ENCODE peak calls at places on chromosomes 13 and 19, in eight cellular contexts. A is fibroblast of lung, W is PC-3, T is MM.1S, J is kidney, Y is astrocyte, D is spleen, C is osteoblast. R is an unnamed sample. For H3K36me3, the result is how much of the 10 kb centered on the place peaks cover.

GRCh38 chr13:85806553-85807175 is 7.4 kb upstream of the SLITRK6 start:
- DNase-seq in T (peak), Y (peak), D (no peak), J (no peak), W (peak), A (peak), C (no peak), R (no peak)

GRCh38 chr19:39430675-39431593 is 4.8 kb downstream of the RPS16 start:
- DNase-seq in D (peak), A (peak), J (no peak), Y (peak), C (peak), W (peak), T (peak), R (peak)

GRCh38 chr19:1401138-1401888 is at the start of gene GAMT:
- DNase-seq in J (no peak), C (peak), Y (no peak), W (peak), T (peak), D (peak), A (no peak), R (peak)

GRCh38 chr13:47934371-47934770 is 66.7 kb downstream of the SUCLA2 start:
- DNase-seq in T (no peak), A (no peak), C (no peak), W (no peak), D (no peak), Y (peak), J (no peak), R (no peak)

GRCh38 chr13:23740002-23740401 is 149.2 kb downstream of the MIPEP start:
- DNase-seq in Y (no peak), D (no peak), T (no peak), J (no peak), C (no peak), A (no peak), W (no peak), R (no peak)

GRCh38 chr13:83024955-83025594 is 857.2 kb downstream of the SLITRK1 start:
- DNase-seq in A (no peak), D (no peak), Y (no peak), W (no peak), J (no peak), T (no peak), C (no peak), R (no peak)

GRCh38 chr19:35869327-35870123 is 1.2 kb downstream of the APLP1 start:
- DNase-seq in J (no peak), W (peak), A (peak), C (peak), D (peak), T (no peak), Y (peak), R (peak)

GRCh38 chr13:45623516-45624090 is 8.1 kb upstream of the ERICH6B start:
- DNase-seq in J (no peak), W (peak), T (no peak), D (no peak), A (peak), Y (no peak), C (peak), R (no peak)

GRCh38 chr13:34156841-34157365 is 339.0 kb downstream of the RFC3 start:
- DNase-seq in T (no peak), D (peak), C (peak), J (peak), W (peak), A (peak), Y (peak), R (peak)

GRCh38 chr19:33434886-33435705 is 61.6 kb downstream of the CEBPG start:
- DNase-seq in A (peak), C (peak), W (no peak), Y (peak), J (peak), T (no peak), D (peak), R (no peak)

GRCh38 chr13:33016414-33017409 is at the start of gene KL:
- DNase-seq in W (no peak), T (no peak), J (peak), Y (no peak), A (no peak), D (peak), C (peak), R (peak)

GRCh38 chr19:34767967-34768366 is 5.0 kb downstream of the ZNF599 start:
- DNase-seq in A (no peak), D (no peak), W (no peak), J (no peak), T (no peak), Y (no peak), C (no peak), R (no peak)

GRCh38 chr13:104592545-104593250 is 1526.5 kb upstream of the SLC10A2 start:
- DNase-seq in D (no peak), W (peak), J (no peak), Y (peak), T (no peak), A (no peak), C (no peak), R (no peak)

GRCh38 chr13:21567714-21568113 is 36.3 kb downstream of the MICU2 start:
- DNase-seq in Y (no peak), W (no peak), C (peak), J (no peak), A (no peak), T (no peak), D (no peak), R (no peak)

GRCh38 chr13:97423300-97424045 is 10.5 kb upstream of the RAP2A start:
- DNase-seq in Y (no peak), T (no peak), C (no peak), D (no peak), A (no peak), J (no peak), W (no peak), R (no peak)

GRCh38 chr13:30829145-30829544 is 76.9 kb upstream of the MEDAG start:
- DNase-seq in W (peak), J (no peak), C (peak), T (no peak), Y (peak), A (no peak), D (no peak), R (no peak)

GRCh38 chr13:44815507-44816074 is 173.7 kb downstream of the NUFIP1 start:
- DNase-seq in D (no peak), Y (peak), T (no peak), C (peak), W (peak), J (no peak), A (peak), R (no peak)

GRCh38 chr19:55090564-55090963 is 14.9 kb downstream of the EPS8L1 start:
- DNase-seq in Y (no peak), C (peak), T (no peak), W (no peak), A (no peak), J (peak), D (peak), R (no peak)

GRCh38 chr19:11199517-11199916 is 2.2 kb upstream of the KANK2 start:
- DNase-seq in Y (no peak), W (no peak), D (no peak), J (no peak), C (no peak), A (no peak), T (no peak), R (no peak)

GRCh38 chr13:36297600-36298338 is at the start of gene CCDC169:
- DNase-seq in C (peak), Y (peak), D (peak), T (peak), A (peak), J (peak), W (peak), R (peak)

GRCh38 chr19:912181-913079 is 589 bp downstream of the R3HDM4 start:
- DNase-seq in C (peak), Y (no peak), A (no peak), D (peak), J (peak), W (no peak), T (no peak), R (peak)

GRCh38 chr13:102608944-102609343 is 12.2 kb downstream of the TPP2 start:
- DNase-seq in C (no peak), A (no peak), T (no peak), Y (no peak), J (no peak), D (no peak), W (peak), R (no peak)
- H3K36me3 ChIP-seq in C (under half), A (under half), T (under half), Y (under half), J (under half), D (half or more), W (under half), R (under half)

DNA sequence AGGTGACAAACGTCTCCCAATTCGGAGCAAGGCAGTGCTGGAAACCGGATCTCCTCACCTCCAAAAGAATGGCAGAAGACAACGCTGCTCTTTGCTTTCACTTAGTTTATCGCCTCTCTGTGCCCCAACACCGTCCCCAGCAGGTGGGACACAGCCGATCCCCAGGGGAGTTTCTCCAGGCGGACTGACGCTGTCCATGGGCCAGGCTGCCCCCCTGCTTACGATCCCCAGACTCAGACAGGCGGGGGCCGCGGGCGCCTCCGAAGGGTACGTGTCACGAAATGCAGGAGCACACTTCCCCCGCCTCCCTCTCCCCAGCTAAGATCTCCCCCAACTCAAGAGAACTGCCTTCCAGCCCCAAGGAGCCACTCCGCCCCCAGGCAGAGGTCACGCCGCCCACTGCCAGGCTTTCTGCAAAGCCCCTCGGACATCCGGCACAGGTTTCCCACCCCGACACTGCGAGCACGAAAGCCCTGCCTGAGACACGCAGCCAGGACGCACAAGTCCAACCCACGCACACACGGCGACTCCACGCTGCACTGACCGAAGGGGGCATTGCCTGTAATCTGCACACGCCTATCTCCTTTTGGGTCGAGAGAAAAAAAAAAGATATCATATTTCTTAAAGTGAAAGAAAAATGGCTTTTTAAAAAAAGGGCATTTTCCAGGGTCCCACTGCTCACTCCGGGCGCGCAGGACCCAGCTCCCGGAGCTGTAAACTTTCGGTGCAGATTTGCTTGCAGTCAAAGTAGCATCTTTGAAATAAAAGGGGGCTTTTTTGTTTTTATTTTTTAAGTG is 1.9 kb downstream of the SPRY2 start:
- DNase-seq in J (peak), Y (peak), D (peak), A (peak), C (peak), W (peak), T (no peak), R (peak)
- TF ChIP-seq CTCF in J (peak), Y (no peak), D (no peak), A (peak), C (peak), W (peak), T (no peak), R (no peak)

DNA sequence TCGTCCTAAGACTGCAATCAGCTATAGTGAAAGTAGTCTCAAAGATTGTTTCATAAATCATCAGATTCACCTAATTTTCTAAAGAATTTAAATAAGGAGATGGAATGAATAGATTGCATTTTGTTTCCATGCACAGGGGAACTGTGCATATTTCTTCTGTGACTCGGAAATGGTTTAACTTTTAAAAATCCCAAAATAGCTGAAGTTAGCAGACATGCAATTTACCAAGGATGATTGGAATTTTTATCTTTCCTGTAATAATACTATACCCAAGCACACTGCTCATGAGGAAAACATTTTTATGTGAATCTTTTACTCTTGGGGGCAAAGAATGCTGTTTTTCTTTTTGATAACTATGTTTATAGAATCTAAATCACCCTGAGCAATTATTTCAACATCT is 15.0 kb upstream of the LMO7 start:
- DNase-seq in J (no peak), T (no peak), Y (peak), C (no peak), D (no peak), A (no peak), W (peak), R (no peak)
- H3K4me3 ChIP-seq in J (no peak), T (no peak), Y (no peak), C (peak), D (no peak), A (no peak), W (no peak), R (no peak)

GRCh38 chr13:50494110-50494509 is 349.4 kb downstream of the DLEU7 start:
- DNase-seq in A (no peak), W (no peak), C (no peak), Y (no peak), J (no peak), D (no peak), T (no peak), R (no peak)

DNA sequence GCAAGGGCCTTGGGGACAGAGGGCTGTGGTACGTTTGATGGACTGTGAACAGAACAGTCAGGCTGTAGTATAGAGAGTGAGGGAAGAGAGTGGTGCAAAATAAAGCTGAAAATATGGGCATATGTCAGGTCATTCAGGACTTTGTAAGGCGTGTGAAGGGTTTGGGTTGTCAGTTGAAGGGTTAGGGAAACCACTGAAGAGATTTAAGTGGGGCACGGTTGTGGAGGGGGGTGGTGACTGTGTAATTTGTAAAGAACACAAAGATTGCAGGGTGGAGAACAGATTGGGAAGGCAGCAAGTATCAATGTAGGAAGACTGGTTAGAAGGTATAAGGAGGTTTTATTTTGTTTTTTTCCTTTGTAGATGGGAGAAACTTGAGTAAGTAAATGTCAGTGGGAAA is 349.8 kb downstream of the DLEU7 start:
- DNase-seq in A (no peak), J (no peak), Y (no peak), D (no peak), C (no peak), W (no peak), T (no peak), R (no peak)
- H3K36me3 ChIP-seq in A (under half), J (under half), Y (under half), D (under half), C (under half), W (under half), T (under half), R (under half)

DNA sequence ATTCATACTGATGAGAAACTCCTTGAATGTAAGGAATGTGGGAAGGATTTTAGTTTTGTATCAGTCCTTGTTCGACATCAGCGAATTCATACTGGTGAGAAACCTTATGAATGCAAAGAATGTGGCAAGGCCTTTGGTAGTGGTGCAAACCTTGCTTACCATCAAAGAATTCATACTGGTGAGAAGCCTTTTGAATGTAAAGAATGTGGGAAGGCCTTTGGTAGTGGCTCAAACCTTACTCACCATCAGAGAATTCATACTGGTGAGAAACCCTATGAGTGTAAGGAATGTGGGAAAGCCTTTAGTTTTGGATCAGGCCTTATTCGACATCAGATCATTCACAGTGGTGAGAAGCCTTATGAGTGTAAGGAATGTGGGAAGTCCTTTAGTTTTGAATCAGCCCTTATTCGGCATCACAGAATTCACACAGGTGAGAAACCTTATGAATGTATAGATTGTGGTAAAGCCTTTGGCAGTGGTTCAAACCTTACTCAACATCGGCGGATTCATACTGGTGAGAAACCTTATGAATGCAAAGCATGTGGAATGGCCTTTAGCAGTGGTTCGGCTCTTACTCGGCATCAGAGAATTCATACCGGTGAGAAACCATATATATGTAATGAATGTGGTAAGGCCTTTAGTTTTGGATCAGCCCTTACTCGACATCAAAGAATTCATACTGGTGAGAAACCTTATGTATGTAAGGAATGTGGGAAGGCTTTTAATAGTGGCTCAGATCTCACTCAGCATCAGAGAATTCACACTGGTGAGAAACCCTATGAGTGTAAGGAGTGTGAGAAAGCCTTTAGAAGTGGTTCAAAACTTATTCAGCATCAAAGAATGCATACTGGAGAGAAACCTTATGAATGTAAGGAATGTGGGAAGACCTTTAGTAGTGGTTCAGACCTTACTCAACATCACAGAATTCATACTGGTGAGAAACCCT is 26.6 kb downstream of the ZNF345 start:
- DNase-seq in W (no peak), T (no peak), D (no peak), C (no peak), J (no peak), Y (no peak), A (peak), R (no peak)
- TF ChIP-seq CTCF in W (no peak), T (no peak), D (no peak), C (no peak), J (no peak), Y (no peak), A (no peak), R (no peak)

GRCh38 chr13:73966331-73966730 is 167.9 kb downstream of the KLF12 start:
- DNase-seq in J (no peak), Y (no peak), C (no peak), D (no peak), T (no peak), A (no peak), W (no peak), R (no peak)
- H3K4me3 ChIP-seq in J (no peak), Y (no peak), C (no peak), D (no peak), T (no peak), A (no peak), W (no peak), R (no peak)

DNA sequence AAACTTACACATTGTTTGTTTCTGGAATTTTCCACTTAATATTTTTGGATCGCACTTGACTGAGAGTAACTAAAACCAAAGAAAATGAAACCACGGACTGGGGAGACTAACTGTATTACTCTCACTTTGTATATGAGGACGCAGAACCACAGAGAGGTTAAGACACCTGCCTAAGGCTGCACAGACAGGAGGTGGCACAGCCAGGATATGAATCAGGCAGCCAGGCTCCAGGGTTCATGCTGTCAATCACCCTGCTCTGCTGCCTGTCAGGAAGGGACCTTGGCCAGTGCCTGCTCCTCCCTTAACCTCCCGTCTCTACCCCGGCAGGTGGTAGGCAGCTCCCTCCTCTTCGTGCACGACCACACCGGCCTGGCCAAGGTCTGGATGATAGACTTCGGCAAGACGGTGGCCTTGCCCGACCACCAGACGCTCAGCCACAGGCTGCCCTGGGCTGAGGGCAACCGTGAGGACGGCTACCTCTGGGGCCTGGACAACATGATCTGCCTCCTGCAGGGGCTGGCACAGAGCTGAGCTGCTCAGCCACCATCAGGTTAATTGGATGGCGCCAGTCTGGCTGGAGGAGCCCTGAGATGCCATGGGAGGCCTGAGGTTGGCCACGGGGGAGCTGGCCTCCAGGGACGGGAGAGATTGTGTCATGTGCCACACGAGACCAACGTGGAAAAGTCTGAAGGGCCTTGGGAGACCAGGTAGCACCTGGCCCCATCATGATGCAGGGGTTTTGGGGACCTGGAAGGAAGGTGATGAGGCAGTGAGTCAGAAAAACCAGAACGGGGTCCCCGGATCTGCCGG is 11.0 kb downstream of the ACTMAP start:
- DNase-seq in C (no peak), T (no peak), Y (no peak), J (no peak), A (no peak), W (no peak), D (no peak), R (no peak)
- H3K36me3 ChIP-seq in C (under half), T (under half), Y (under half), J (under half), A (under half), W (under half), D (half or more), R (under half)